ENCODE peak calls at places on chromosomes 1 and 21, in six cellular contexts. D is ascending aorta; E is EL; A is activated T-helper 1 cell treated with anti-CD3 and anti-CD28 coated beads, Interleukin-12 subunit alpha, Interleukin-12 subunit beta, Interleukin-2, Interleukin-4 antibody, amounts not matched to agents 30 ng/mL and 10 ng/mL and 1 ng/mL, durations not matched to agents 14 hours and 24 hours and 36 hours; K is stimulated activated CD8-positive, alpha-beta memory T cell treated with anti-CD3 and anti-CD28 coated beads, Interleukin-2, amount 100 ng/mL, for 1 hour; Y is hepatic stellate cell. V is an unnamed sample.

GRCh38 chr1:177650947-177651346 is 318.9 kb downstream of the SEC16B start:
- DNase-seq in K (no peak), D (no peak), E (no peak), Y (no peak), A (no peak), V (no peak)

GRCh38 chr21:43913928-43914327 is 48.9 kb downstream of the AGPAT3 start:
- DNase-seq in K (no peak), Y (peak), E (no peak), D (no peak), A (no peak), V (no peak)

GRCh38 chr1:14413809-14414208 is 184.7 kb upstream of the KAZN start:
- DNase-seq in K (no peak), A (no peak), D (no peak), Y (no peak), E (peak), V (no peak)

GRCh38 chr1:145962157-145963102 is 1.9 kb downstream of the ANKRD34A start:
- DNase-seq in K (no peak), D (no peak), A (no peak), E (peak), Y (peak), V (no peak)

GRCh38 chr1:73356485-73356884 is 841.5 kb downstream of the LRRIQ3 start:
- DNase-seq in E (no peak), D (no peak), Y (no peak), K (no peak), A (no peak), V (no peak)

GRCh38 chr1:18707696-18708257 is 77.1 kb downstream of the PAX7 start:
- DNase-seq in D (no peak), Y (no peak), A (no peak), K (no peak), E (no peak), V (no peak)

GRCh38 chr1:77056525-77056924 is 162.7 kb downstream of the PIGK start:
- DNase-seq in D (no peak), Y (no peak), A (no peak), K (no peak), E (no peak), V (no peak)

GRCh38 chr1:61120998-61121397 is 38.6 kb downstream of the NFIA start:
- DNase-seq in Y (no peak), D (no peak), E (no peak), A (no peak), K (no peak), V (no peak)

GRCh38 chr21:45471229-45472052 is 66.5 kb downstream of the COL18A1 start:
- DNase-seq in K (no peak), E (peak), D (no peak), Y (peak), A (no peak), V (no peak)